ENCODE peak calls at places on chromosomes 1 and 21, in nine cellular contexts. One of them, this sample, is unnamed.

GRCh38 chr1:209652121-209652742 is at the start of gene LAMB3:
- DNase-seq in hepatocyte: peak; percentile 73
- DNase-seq in psoas muscle: no peak
- DNase-seq in Panc1: no peak
- DNase-seq in GM06990: no peak
- DNase-seq in activated T-cell treated with anti-CD3 and anti-CD28 coated beads, Interleukin-2, amount 50 U/mL, for 48 hours: no peak
- DNase-seq in anterior cingulate cortex: no peak
- DNase-seq in NCI-H774: no peak
- DNase-seq in MV-4-11: no peak
- DNase-seq in this sample: no peak

GRCh38 chr1:94118013-94118412 is 2.9 kb downstream of the ABCA4 start:
- DNase-seq in MV-4-11: no peak
- DNase-seq in activated T-cell treated with anti-CD3 and anti-CD28 coated beads, Interleukin-2, amount 50 U/mL, for 48 hours: no peak
- DNase-seq in NCI-H774: no peak
- DNase-seq in anterior cingulate cortex: no peak
- DNase-seq in hepatocyte: no peak
- DNase-seq in psoas muscle: no peak
- DNase-seq in Panc1: no peak
- DNase-seq in GM06990: no peak
- DNase-seq in this sample: no peak

GRCh38 chr1:83756984-83757717 is 241.8 kb downstream of the TTLL7 start:
- DNase-seq in anterior cingulate cortex: no peak
- DNase-seq in psoas muscle: no peak
- DNase-seq in hepatocyte: no peak
- DNase-seq in NCI-H774: no peak
- DNase-seq in Panc1: no peak
- DNase-seq in MV-4-11: peak; percentile 82
- DNase-seq in GM06990: no peak
- DNase-seq in activated T-cell treated with anti-CD3 and anti-CD28 coated beads, Interleukin-2, amount 50 U/mL, for 48 hours: no peak
- DNase-seq in this sample: no peak

GRCh38 chr1:2466834-2467554 is 9.1 kb upstream of the PLCH2 start:
- DNase-seq in MV-4-11: no peak
- DNase-seq in anterior cingulate cortex: no peak
- DNase-seq in activated T-cell treated with anti-CD3 and anti-CD28 coated beads, Interleukin-2, amount 50 U/mL, for 48 hours: peak; percentile 61
- DNase-seq in NCI-H774: no peak
- DNase-seq in hepatocyte: no peak
- DNase-seq in Panc1: no peak
- DNase-seq in GM06990: peak; percentile 25
- DNase-seq in psoas muscle: no peak
- DNase-seq in this sample: no peak

GRCh38 chr1:77986810-77987209 is 7.9 kb upstream of the FUBP1 start:
- DNase-seq in Panc1: no peak
- DNase-seq in anterior cingulate cortex: no peak
- DNase-seq in activated T-cell treated with anti-CD3 and anti-CD28 coated beads, Interleukin-2, amount 50 U/mL, for 48 hours: no peak
- DNase-seq in MV-4-11: peak; percentile 32
- DNase-seq in psoas muscle: no peak
- DNase-seq in NCI-H774: no peak
- DNase-seq in GM06990: no peak
- DNase-seq in hepatocyte: no peak
- DNase-seq in this sample: no peak

GRCh38 chr21:40487406-40487805 is 359.6 kb downstream of the DSCAM start:
- DNase-seq in GM06990: no peak
- DNase-seq in NCI-H774: no peak
- DNase-seq in psoas muscle: no peak
- DNase-seq in hepatocyte: no peak
- DNase-seq in anterior cingulate cortex: no peak
- DNase-seq in Panc1: no peak
- DNase-seq in activated T-cell treated with anti-CD3 and anti-CD28 coated beads, Interleukin-2, amount 50 U/mL, for 48 hours: no peak
- DNase-seq in MV-4-11: no peak
- DNase-seq in this sample: no peak

GRCh38 chr1:63877816-63878215 is 104.0 kb downstream of the ROR1 start:
- DNase-seq in anterior cingulate cortex: no peak
- DNase-seq in hepatocyte: no peak
- DNase-seq in activated T-cell treated with anti-CD3 and anti-CD28 coated beads, Interleukin-2, amount 50 U/mL, for 48 hours: no peak
- DNase-seq in NCI-H774: no peak
- DNase-seq in MV-4-11: no peak
- DNase-seq in psoas muscle: no peak
- DNase-seq in GM06990: no peak
- DNase-seq in Panc1: no peak
- DNase-seq in this sample: no peak

GRCh38 chr1:164707868-164708331 is 148.9 kb downstream of the PBX1 start:
- DNase-seq in hepatocyte: peak; percentile 30
- DNase-seq in psoas muscle: peak; percentile 68
- DNase-seq in GM06990: no peak
- DNase-seq in NCI-H774: no peak
- DNase-seq in MV-4-11: no peak
- DNase-seq in Panc1: no peak
- DNase-seq in anterior cingulate cortex: no peak
- DNase-seq in activated T-cell treated with anti-CD3 and anti-CD28 coated beads, Interleukin-2, amount 50 U/mL, for 48 hours: no peak
- DNase-seq in this sample: no peak

GRCh38 chr1:110003747-110004428 is 19.3 kb downstream of the AHCYL1 start:
- DNase-seq in hepatocyte: peak; percentile 91
- DNase-seq in psoas muscle: peak; percentile 82
- DNase-seq in GM06990: peak; percentile 41
- DNase-seq in MV-4-11: peak; percentile 85
- DNase-seq in Panc1: no peak
- DNase-seq in activated T-cell treated with anti-CD3 and anti-CD28 coated beads, Interleukin-2, amount 50 U/mL, for 48 hours: peak; percentile 63
- DNase-seq in NCI-H774: no peak
- DNase-seq in anterior cingulate cortex: no peak
- DNase-seq in this sample: peak; percentile 90

GRCh38 chr1:162259859-162260455 is 116.7 kb downstream of the SPATA46 start:
- DNase-seq in psoas muscle: no peak
- DNase-seq in GM06990: no peak
- DNase-seq in Panc1: no peak
- DNase-seq in anterior cingulate cortex: no peak
- DNase-seq in hepatocyte: no peak
- DNase-seq in activated T-cell treated with anti-CD3 and anti-CD28 coated beads, Interleukin-2, amount 50 U/mL, for 48 hours: no peak
- DNase-seq in MV-4-11: no peak
- DNase-seq in NCI-H774: no peak
- DNase-seq in this sample: no peak

GRCh38 chr1:23611601-23612327 is 52.5 kb upstream of the ID3 start:
- DNase-seq in GM06990: peak; percentile 56
- DNase-seq in anterior cingulate cortex: no peak
- DNase-seq in Panc1: no peak
- DNase-seq in activated T-cell treated with anti-CD3 and anti-CD28 coated beads, Interleukin-2, amount 50 U/mL, for 48 hours: no peak
- DNase-seq in MV-4-11: no peak
- DNase-seq in hepatocyte: no peak
- DNase-seq in NCI-H774: no peak
- DNase-seq in psoas muscle: no peak
- DNase-seq in this sample: no peak

GRCh38 chr1:7265771-7266371 is 480.6 kb downstream of the CAMTA1 start:
- DNase-seq in GM06990: peak; percentile 34
- DNase-seq in Panc1: peak; percentile 92
- DNase-seq in psoas muscle: no peak
- DNase-seq in anterior cingulate cortex: no peak
- DNase-seq in NCI-H774: no peak
- DNase-seq in hepatocyte: peak; percentile 67
- DNase-seq in activated T-cell treated with anti-CD3 and anti-CD28 coated beads, Interleukin-2, amount 50 U/mL, for 48 hours: no peak
- DNase-seq in MV-4-11: no peak
- DNase-seq in this sample: peak; percentile 73

GRCh38 chr1:117341123-117341522 is 26.1 kb upstream of the MAN1A2 start:
- DNase-seq in MV-4-11: no peak
- DNase-seq in psoas muscle: no peak
- DNase-seq in activated T-cell treated with anti-CD3 and anti-CD28 coated beads, Interleukin-2, amount 50 U/mL, for 48 hours: no peak
- DNase-seq in NCI-H774: no peak
- DNase-seq in anterior cingulate cortex: no peak
- DNase-seq in hepatocyte: no peak
- DNase-seq in GM06990: no peak
- DNase-seq in Panc1: no peak
- DNase-seq in this sample: no peak

GRCh38 chr1:238380167-238380566 is 489.4 kb upstream of the ZP4 start:
- DNase-seq in MV-4-11: no peak
- DNase-seq in Panc1: no peak
- DNase-seq in anterior cingulate cortex: no peak
- DNase-seq in activated T-cell treated with anti-CD3 and anti-CD28 coated beads, Interleukin-2, amount 50 U/mL, for 48 hours: no peak
- DNase-seq in psoas muscle: no peak
- DNase-seq in hepatocyte: no peak
- DNase-seq in NCI-H774: no peak
- DNase-seq in GM06990: no peak
- DNase-seq in this sample: no peak

GRCh38 chr21:35375115-35375514 is 326.0 kb upstream of the RUNX1 start:
- DNase-seq in psoas muscle: peak; percentile 17
- DNase-seq in NCI-H774: no peak
- DNase-seq in GM06990: no peak
- DNase-seq in hepatocyte: peak; percentile 17
- DNase-seq in MV-4-11: no peak
- DNase-seq in Panc1: no peak
- DNase-seq in activated T-cell treated with anti-CD3 and anti-CD28 coated beads, Interleukin-2, amount 50 U/mL, for 48 hours: no peak
- DNase-seq in anterior cingulate cortex: no peak
- DNase-seq in this sample: no peak

GRCh38 chr1:161743231-161743630 is 6.4 kb upstream of the DUSP12 start:
- DNase-seq in activated T-cell treated with anti-CD3 and anti-CD28 coated beads, Interleukin-2, amount 50 U/mL, for 48 hours: no peak
- DNase-seq in Panc1: no peak
- DNase-seq in GM06990: no peak
- DNase-seq in anterior cingulate cortex: no peak
- DNase-seq in NCI-H774: no peak
- DNase-seq in psoas muscle: no peak
- DNase-seq in hepatocyte: peak; percentile 26
- DNase-seq in MV-4-11: no peak
- DNase-seq in this sample: no peak

GRCh38 chr1:180116964-180117763 is 37.5 kb upstream of the QSOX1 start:
- DNase-seq in hepatocyte: peak; percentile 60
- DNase-seq in activated T-cell treated with anti-CD3 and anti-CD28 coated beads, Interleukin-2, amount 50 U/mL, for 48 hours: no peak
- DNase-seq in GM06990: peak; percentile 9
- DNase-seq in psoas muscle: no peak
- DNase-seq in anterior cingulate cortex: no peak
- DNase-seq in NCI-H774: no peak
- DNase-seq in MV-4-11: peak; percentile 64
- DNase-seq in Panc1: no peak
- DNase-seq in this sample: peak; percentile 71

GRCh38 chr1:7221823-7222462 is 436.7 kb downstream of the CAMTA1 start:
- DNase-seq in psoas muscle: no peak
- DNase-seq in hepatocyte: no peak
- DNase-seq in GM06990: no peak
- DNase-seq in MV-4-11: no peak
- DNase-seq in activated T-cell treated with anti-CD3 and anti-CD28 coated beads, Interleukin-2, amount 50 U/mL, for 48 hours: no peak
- DNase-seq in Panc1: no peak
- DNase-seq in anterior cingulate cortex: no peak
- DNase-seq in NCI-H774: no peak
- DNase-seq in this sample: no peak

GRCh38 chr1:203049077-203049476 is 22.8 kb downstream of the PPFIA4 start:
- DNase-seq in MV-4-11: no peak
- DNase-seq in activated T-cell treated with anti-CD3 and anti-CD28 coated beads, Interleukin-2, amount 50 U/mL, for 48 hours: no peak
- DNase-seq in anterior cingulate cortex: no peak
- DNase-seq in hepatocyte: no peak
- DNase-seq in Panc1: no peak
- DNase-seq in psoas muscle: no peak
- DNase-seq in GM06990: no peak
- DNase-seq in NCI-H774: no peak
- DNase-seq in this sample: no peak

GRCh38 chr1:115969509-115969908 is 6.8 kb upstream of the SLC22A15 start:
- DNase-seq in psoas muscle: no peak
- DNase-seq in Panc1: no peak
- DNase-seq in anterior cingulate cortex: no peak
- DNase-seq in MV-4-11: peak; percentile 4
- DNase-seq in activated T-cell treated with anti-CD3 and anti-CD28 coated beads, Interleukin-2, amount 50 U/mL, for 48 hours: no peak
- DNase-seq in GM06990: no peak
- DNase-seq in NCI-H774: no peak
- DNase-seq in hepatocyte: no peak
- DNase-seq in this sample: no peak

GRCh38 chr21:31599563-31599962 is 59.9 kb upstream of the SOD1 start:
- DNase-seq in MV-4-11: no peak
- DNase-seq in anterior cingulate cortex: no peak
- DNase-seq in hepatocyte: no peak
- DNase-seq in activated T-cell treated with anti-CD3 and anti-CD28 coated beads, Interleukin-2, amount 50 U/mL, for 48 hours: no peak
- DNase-seq in GM06990: no peak
- DNase-seq in psoas muscle: no peak
- DNase-seq in Panc1: no peak
- DNase-seq in NCI-H774: peak; percentile 38
- DNase-seq in this sample: no peak

GRCh38 chr1:29855761-29856160 is 619.4 kb downstream of the PTPRU start:
- DNase-seq in GM06990: no peak
- DNase-seq in anterior cingulate cortex: no peak
- DNase-seq in NCI-H774: no peak
- DNase-seq in MV-4-11: no peak
- DNase-seq in activated T-cell treated with anti-CD3 and anti-CD28 coated beads, Interleukin-2, amount 50 U/mL, for 48 hours: no peak
- DNase-seq in hepatocyte: no peak
- DNase-seq in psoas muscle: no peak
- DNase-seq in Panc1: no peak
- DNase-seq in this sample: no peak

GRCh38 chr1:95223110-95223509 is 10.9 kb upstream of the RWDD3 start:
- DNase-seq in GM06990: no peak
- DNase-seq in psoas muscle: no peak
- DNase-seq in anterior cingulate cortex: no peak
- DNase-seq in activated T-cell treated with anti-CD3 and anti-CD28 coated beads, Interleukin-2, amount 50 U/mL, for 48 hours: no peak
- DNase-seq in hepatocyte: peak; percentile 44
- DNase-seq in Panc1: no peak
- DNase-seq in MV-4-11: no peak
- DNase-seq in NCI-H774: no peak
- DNase-seq in this sample: no peak

GRCh38 chr1:24491577-24492360 is 10.9 kb upstream of the RCAN3 start:
- DNase-seq in GM06990: no peak
- DNase-seq in psoas muscle: no peak
- DNase-seq in MV-4-11: no peak
- DNase-seq in anterior cingulate cortex: no peak
- DNase-seq in hepatocyte: no peak
- DNase-seq in NCI-H774: no peak
- DNase-seq in Panc1: no peak
- DNase-seq in activated T-cell treated with anti-CD3 and anti-CD28 coated beads, Interleukin-2, amount 50 U/mL, for 48 hours: no peak
- DNase-seq in this sample: peak; percentile 58

GRCh38 chr21:18893411-18893810 is 489.8 kb upstream of the TMPRSS15 start:
- DNase-seq in anterior cingulate cortex: no peak
- DNase-seq in MV-4-11: no peak
- DNase-seq in hepatocyte: no peak
- DNase-seq in NCI-H774: no peak
- DNase-seq in psoas muscle: no peak
- DNase-seq in activated T-cell treated with anti-CD3 and anti-CD28 coated beads, Interleukin-2, amount 50 U/mL, for 48 hours: no peak
- DNase-seq in GM06990: no peak
- DNase-seq in Panc1: no peak
- DNase-seq in this sample: no peak

GRCh38 chr1:65813956-65814355 is 21.3 kb downstream of the PDE4B start:
- DNase-seq in activated T-cell treated with anti-CD3 and anti-CD28 coated beads, Interleukin-2, amount 50 U/mL, for 48 hours: no peak
- DNase-seq in Panc1: no peak
- DNase-seq in NCI-H774: peak; percentile 63
- DNase-seq in anterior cingulate cortex: no peak
- DNase-seq in GM06990: no peak
- DNase-seq in hepatocyte: no peak
- DNase-seq in psoas muscle: no peak
- DNase-seq in MV-4-11: no peak
- DNase-seq in this sample: no peak